ENCODE peak calls at places on chromosome 5, in four cellular contexts. U is K562, B is HepG2, A is H1. X is an unnamed sample.

GRCh38 chr5:10724799-10725507 is 36.1 kb downstream of the DAP start:
- DNase-seq in U (peak), B (peak), A (no peak), X (no peak)

GRCh38 chr5:71872465-71872864 is 153.4 kb downstream of the CARTPT start:
- DNase-seq in U (no peak), B (no peak), A (no peak), X (no peak)

GRCh38 chr5:167814828-167815227 is 476.6 kb upstream of the WWC1 start:
- DNase-seq in U (no peak), B (no peak), A (no peak), X (no peak)

GRCh38 chr5:163496286-163496685 is 9.1 kb upstream of the MAT2B start:
- DNase-seq in U (no peak), B (no peak), A (no peak), X (no peak)

GRCh38 chr5:31962321-31962720 is 211.8 kb downstream of the GOLPH3 start:
- DNase-seq in U (no peak), B (no peak), A (no peak), X (no peak)

GRCh38 chr5:14728109-14728938 is 63.8 kb downstream of the OTULIN start:
- DNase-seq in U (no peak), B (peak), A (peak), X (no peak)

GRCh38 chr5:139605887-139606286 is 42.3 kb upstream of the CXXC5 start:
- DNase-seq in U (no peak), B (no peak), A (no peak), X (peak)

GRCh38 chr5:132483101-132483500 is 7.5 kb downstream of the IRF1 start:
- DNase-seq in U (no peak), B (no peak), A (no peak), X (no peak)

GRCh38 chr5:28516657-28517175 is 1478.3 kb upstream of the CDH9 start:
- DNase-seq in U (no peak), B (no peak), A (no peak), X (no peak)

GRCh38 chr5:35285435-35285834 is 55.1 kb upstream of the PRLR start:
- DNase-seq in U (no peak), B (no peak), A (no peak), X (no peak)

GRCh38 chr5:134240421-134240962 is 14.6 kb upstream of the PPP2CA start:
- DNase-seq in U (no peak), B (peak), A (no peak), X (no peak)

GRCh38 chr5:68180286-68181038 is 35.1 kb upstream of the PIK3R1 start:
- DNase-seq in U (no peak), B (no peak), A (no peak), X (no peak)

DNA sequence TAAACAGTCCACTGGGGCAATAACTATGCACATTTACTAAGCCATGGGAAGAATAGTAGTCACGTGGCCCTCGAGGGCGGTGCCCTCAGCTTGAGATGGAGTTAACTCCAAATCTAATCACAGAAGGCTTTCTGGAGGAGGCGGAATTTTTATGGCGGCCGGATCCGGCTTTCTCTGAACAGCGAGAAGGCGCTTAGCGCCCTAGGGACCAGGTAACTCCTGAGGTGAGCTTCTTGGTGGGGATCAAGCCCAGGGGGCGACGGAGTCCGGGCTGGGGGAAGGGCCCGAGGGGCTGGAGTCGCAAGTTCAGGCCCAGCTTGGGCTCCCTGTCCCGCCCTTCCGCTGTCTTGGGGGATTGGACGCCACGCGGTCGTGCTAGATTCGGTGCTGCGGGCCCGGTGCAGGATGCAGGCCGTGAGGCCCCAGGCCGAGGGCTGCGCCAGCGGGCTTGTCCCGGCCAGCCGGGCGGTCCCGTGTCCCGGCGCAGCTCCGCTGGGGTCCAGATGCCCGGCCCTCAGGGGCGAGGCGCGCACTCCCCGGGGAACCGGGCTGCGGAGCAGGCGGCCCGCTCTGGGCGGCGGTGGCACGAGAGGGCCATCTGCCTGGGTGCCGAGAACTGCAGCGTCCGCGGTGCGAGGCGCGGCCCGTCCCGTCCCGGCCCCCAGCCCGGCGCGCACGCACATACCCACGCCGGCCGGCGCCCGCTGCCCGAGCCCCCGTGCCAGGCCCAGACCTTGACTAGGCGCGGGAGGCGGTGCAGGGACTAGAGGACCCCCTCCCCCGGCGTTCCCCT is 1.7 kb upstream of the NSD1 start:
- DNase-seq in U (no peak), B (no peak), A (peak), X (no peak)
- TF ChIP-seq BRCA1 in U (no peak), B (no peak), A (no peak), X (no peak)

GRCh38 chr5:166720026-166720425 is 1571.4 kb upstream of the WWC1 start:
- DNase-seq in U (no peak), B (no peak), A (no peak), X (no peak)

GRCh38 chr5:166724284-166724683 is 1567.2 kb upstream of the WWC1 start:
- DNase-seq in U (no peak), B (no peak), A (no peak), X (no peak)

GRCh38 chr5:166725585-166725984 is 1565.9 kb upstream of the WWC1 start:
- DNase-seq in U (no peak), B (no peak), A (no peak), X (no peak)

GRCh38 chr5:166726406-166726805 is 1565.0 kb upstream of the WWC1 start:
- DNase-seq in U (no peak), B (no peak), A (no peak), X (no peak)

GRCh38 chr5:166722939-166723338 is 1568.5 kb upstream of the WWC1 start:
- DNase-seq in U (no peak), B (no peak), A (no peak), X (no peak)
- TF ChIP-seq BRCA1 in U (no peak), B (no peak), A (no peak), X (no peak)

DNA sequence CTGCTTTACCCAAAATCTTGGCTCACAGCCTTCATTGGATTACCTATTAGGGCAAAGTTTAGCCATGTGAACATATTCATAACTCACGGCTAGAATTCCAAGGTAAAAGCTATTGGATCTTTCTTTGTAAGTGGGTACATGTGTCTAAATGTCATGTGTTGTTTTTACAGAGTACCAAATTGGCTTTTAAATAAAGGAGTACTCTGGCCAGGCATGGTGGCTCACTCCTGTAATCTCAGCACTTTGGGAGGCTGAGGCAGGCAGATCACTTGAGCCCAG is 210.9 kb downstream of the DTWD2 start:
- DNase-seq in U (no peak), B (no peak), A (no peak), X (no peak)
- TF ChIP-seq BRCA1 in U (no peak), B (no peak), A (no peak), X (no peak)

GRCh38 chr5:40680741-40681350 is 1.1 kb downstream of the PTGER4 start:
- DNase-seq in U (no peak), B (no peak), A (peak), X (no peak)

GRCh38 chr5:40682431-40683017 is 2.8 kb downstream of the PTGER4 start:
- DNase-seq in U (no peak), B (no peak), A (no peak), X (no peak)

GRCh38 chr5:40683351-40683750 is 3.6 kb downstream of the PTGER4 start:
- DNase-seq in U (no peak), B (no peak), A (no peak), X (no peak)

GRCh38 chr5:40679998-40680681 is 425 bp downstream of the PTGER4 start:
- DNase-seq in U (no peak), B (no peak), A (no peak), X (no peak)

DNA sequence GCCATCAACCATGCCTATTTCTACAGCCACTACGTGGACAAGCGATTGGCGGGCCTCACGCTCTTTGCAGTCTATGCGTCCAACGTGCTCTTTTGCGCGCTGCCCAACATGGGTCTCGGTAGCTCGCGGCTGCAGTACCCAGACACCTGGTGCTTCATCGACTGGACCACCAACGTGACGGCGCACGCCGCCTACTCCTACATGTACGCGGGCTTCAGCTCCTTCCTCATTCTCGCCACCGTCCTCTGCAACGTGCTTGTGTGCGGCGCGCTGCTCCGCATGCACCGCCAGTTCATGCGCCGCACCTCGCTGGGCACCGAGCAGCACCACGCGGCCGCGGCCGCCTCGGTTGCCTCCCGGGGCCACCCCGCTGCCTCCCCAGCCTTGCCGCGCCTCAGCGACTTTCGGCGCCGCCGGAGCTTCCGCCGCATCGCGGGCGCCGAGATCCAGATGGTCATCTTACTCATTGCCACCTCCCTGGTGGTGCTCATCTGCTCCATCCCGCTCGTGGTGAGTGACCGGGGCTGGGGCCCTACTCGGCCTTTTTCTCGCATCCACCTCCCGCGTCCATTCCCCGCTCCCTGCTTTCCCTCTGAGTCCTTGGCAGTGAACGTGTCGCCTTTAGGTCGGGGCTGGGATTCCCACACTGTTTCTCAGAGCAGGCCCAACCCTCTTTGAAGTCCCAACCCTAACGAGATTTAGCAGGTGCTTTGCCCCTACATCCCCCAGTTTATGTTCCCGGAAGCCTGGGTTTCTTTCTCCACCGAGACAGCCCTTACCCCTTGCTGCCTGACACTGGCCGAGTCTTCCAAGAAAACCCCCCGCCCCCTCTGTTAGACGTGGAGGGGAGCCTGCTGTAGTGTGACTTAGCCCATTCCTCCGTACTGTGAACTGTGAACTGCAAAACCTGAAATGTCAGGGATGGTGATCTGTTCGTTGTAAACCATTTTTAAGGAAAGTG is 1.9 kb downstream of the PTGER4 start:
- DNase-seq in U (no peak), B (no peak), A (peak), X (no peak)
- TF ChIP-seq BRCA1 in U (no peak), B (no peak), A (no peak), X (no peak)

DNA sequence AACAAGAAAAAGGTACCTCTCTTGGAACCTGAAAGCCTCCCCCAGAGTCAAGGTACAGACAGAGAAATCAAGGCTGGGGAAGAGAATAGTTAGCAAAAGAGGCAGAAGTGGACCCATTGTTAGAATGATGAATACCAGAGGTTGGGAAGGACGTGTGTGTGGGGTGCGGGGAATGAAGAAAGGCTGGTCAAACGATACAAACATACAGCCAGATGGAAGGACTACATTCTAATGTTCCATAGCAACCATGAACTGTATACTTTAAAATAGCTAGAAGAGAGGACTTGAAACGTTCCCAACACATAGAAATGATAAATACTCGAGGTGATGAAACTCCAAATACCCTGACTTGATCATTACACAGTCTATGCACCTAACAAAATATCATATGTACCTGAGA is 7.1 kb downstream of the CCDC69 start:
- DNase-seq in U (no peak), B (no peak), A (no peak), X (no peak)
- TF ChIP-seq BRCA1 in U (no peak), B (no peak), A (no peak), X (no peak)

X was measured in GM12878.